ENCODE peak calls at places on chromosomes 3 and 15, in six cellular contexts. F, X, J, T, Y and C are unnamed samples.

GRCh38 chr15:75661041-75661778 is 13.5 kb downstream of the SNX33 start:
- DNase-seq in J (no peak), Y (peak; percentile 86), X (peak; percentile 45), T (peak; percentile 92), F (no peak), C (no peak)

GRCh38 chr15:56496635-56497034 is 31.7 kb upstream of the MNS1 start:
- DNase-seq in F (peak; percentile 93), Y (peak; percentile 70), X (peak; percentile 79), J (peak; percentile 76), T (peak; percentile 57), C (peak; percentile 57)

GRCh38 chr3:150599611-150600297 is 3.4 kb upstream of the SELENOT start:
- DNase-seq in X (no peak), Y (no peak), T (peak; percentile 87), F (no peak), J (no peak), C (no peak)

GRCh38 chr3:141237701-141238521 is 6.3 kb downstream of the PXYLP1 start:
- DNase-seq in Y (no peak), J (no peak), F (peak; percentile 55), T (no peak), X (no peak), C (no peak)

GRCh38 chr3:22159004-22159695 is 408.1 kb upstream of the ZNF385D start:
- DNase-seq in T (no peak), Y (no peak), F (no peak), J (no peak), X (peak; percentile 8), C (no peak)

GRCh38 chr15:64883997-64884511 is 27.6 kb upstream of the ANKDD1A start:
- DNase-seq in Y (no peak), X (no peak), T (peak; percentile 90), J (peak; percentile 65), F (peak; percentile 82), C (peak; percentile 32)

GRCh38 chr3:119558528-119559339 is 680 bp downstream of the CD80 start:
- DNase-seq in F (no peak), Y (no peak), T (no peak), X (no peak), J (no peak), C (no peak)

GRCh38 chr3:160577551-160578195 is 12.3 kb upstream of the KPNA4 start:
- DNase-seq in F (peak; percentile 45), X (no peak), J (peak; percentile 42), Y (peak; percentile 6), T (peak; percentile 40), C (no peak)

GRCh38 chr15:90015749-90016148 is 14.6 kb downstream of the ZNF710 start:
- DNase-seq in J (no peak), F (no peak), T (no peak), Y (no peak), X (no peak), C (no peak)

GRCh38 chr3:57917611-57918010 is 90.6 kb upstream of the FLNB start:
- DNase-seq in X (no peak), J (no peak), T (no peak), F (no peak), Y (no peak), C (no peak)

GRCh38 chr15:101376615-101377395 is 81.8 kb upstream of the SNRPA1 start:
- DNase-seq in T (no peak), Y (no peak), J (no peak), X (no peak), F (no peak), C (no peak)

GRCh38 chr3:127037971-127038446 is 55.1 kb downstream of the PLXNA1 start:
- DNase-seq in X (no peak), J (no peak), T (no peak), F (no peak), Y (no peak), C (no peak)

GRCh38 chr3:142588708-142589107 is 7.5 kb upstream of the PLS1 start:
- DNase-seq in J (no peak), T (no peak), Y (no peak), X (no peak), F (no peak), C (peak; percentile 13)

GRCh38 chr15:55588070-55588817 is at the start of gene PYGO1:
- DNase-seq in T (peak; percentile 35), X (no peak), J (peak; percentile 76), Y (peak; percentile 32), F (peak; percentile 90), C (peak; percentile 46)

GRCh38 chr15:43516185-43516584 is 1.2 kb upstream of the MAP1A start:
- DNase-seq in Y (no peak), J (no peak), T (no peak), F (no peak), X (no peak), C (no peak)